ENCODE peak calls at places on chromosomes 4 and X, in five cellular contexts. Z, N, J, B and X are unnamed samples.

GRCh38 chr4:128388352-128388630 is 100.7 kb upstream of the PGRMC2 start:
- DNase-seq in B (no peak), Z (peak), J (peak), N (no peak), X (no peak)

GRCh38 chrX:65994519-65995501 is 45.1 kb downstream of the VSIG4 start:
- DNase-seq in Z (no peak), B (no peak), J (no peak), N (no peak), X (no peak)

GRCh38 chr4:144531841-144532240 is 114.1 kb upstream of the HHIP start:
- DNase-seq in Z (no peak), J (no peak), B (no peak), N (no peak), X (no peak)

GRCh38 chrX:109974906-109975655 is 27.8 kb upstream of the TMEM164 start:
- DNase-seq in Z (no peak), N (no peak), J (peak), B (no peak), X (no peak)

GRCh38 chrX:66602381-66602938 is 36.4 kb downstream of the EDA2R start:
- DNase-seq in Z (no peak), N (no peak), B (no peak), J (no peak), X (no peak)

GRCh38 chrX:106247162-106247561 is 79.1 kb downstream of the PWWP3B start:
- DNase-seq in Z (no peak), N (no peak), B (no peak), J (peak), X (no peak)

GRCh38 chrX:104284407-104285000 is 29.8 kb upstream of the ESX1 start:
- DNase-seq in Z (no peak), N (no peak), B (no peak), J (no peak), X (no peak)

GRCh38 chrX:123432362-123433150 is 248.5 kb downstream of the GRIA3 start:
- DNase-seq in Z (no peak), N (no peak), J (no peak), B (no peak), X (no peak)

GRCh38 chr4:23915459-23916132 is 25.7 kb upstream of the PPARGC1A start:
- DNase-seq in B (no peak), N (no peak), Z (no peak), J (no peak), X (no peak)

GRCh38 chr4:26812049-26812729 is 48.5 kb upstream of the STIM2 start:
- DNase-seq in N (no peak), J (no peak), Z (no peak), B (no peak), X (no peak)

GRCh38 chr4:186204611-186205144 is 13.3 kb downstream of the CYP4V2 start:
- DNase-seq in B (no peak), Z (no peak), N (no peak), J (no peak), X (no peak)

GRCh38 chrX:8783100-8784098 is 17.8 kb downstream of the FAM9A start:
- DNase-seq in N (peak), J (no peak), Z (peak), B (no peak), X (peak)

GRCh38 chr4:173259310-173259709 is 74.8 kb downstream of the HMGB2 start:
- DNase-seq in N (no peak), Z (no peak), J (no peak), B (no peak), X (no peak)

GRCh38 chrX:9144643-9145290 is 110.8 kb upstream of the FAM9B start:
- DNase-seq in N (no peak), B (no peak), Z (peak), J (peak), X (no peak)

GRCh38 chrX:357693-358471 is 28.8 kb downstream of the PPP2R3B start:
- DNase-seq in B (no peak), N (no peak), J (peak), Z (no peak), X (no peak)

GRCh38 chr4:54390670-54391069 is 161.6 kb downstream of the PDGFRA start:
- DNase-seq in N (no peak), Z (no peak), J (no peak), B (no peak), X (no peak)

GRCh38 chr4:18057821-18058533 is 36.4 kb upstream of the LCORL start:
- DNase-seq in J (no peak), B (no peak), N (no peak), Z (no peak), X (no peak)

GRCh38 chr4:140858897-140859296 is 102.7 kb upstream of the TBC1D9 start:
- DNase-seq in N (no peak), Z (no peak), J (peak), B (no peak), X (no peak)

GRCh38 chr4:41014158-41014557 is 200.2 kb downstream of the APBB2 start:
- DNase-seq in N (no peak), J (no peak), B (no peak), Z (no peak), X (no peak)

GRCh38 chr4:105808459-105809041 is 86.7 kb upstream of the NPNT start:
- DNase-seq in J (peak), B (no peak), Z (peak), N (no peak), X (no peak)

GRCh38 chrX:100721328-100721727 is 10.6 kb downstream of the SYTL4 start:
- DNase-seq in J (no peak), N (no peak), B (no peak), Z (no peak), X (no peak)

GRCh38 chr4:173934201-173934600 is 349.3 kb downstream of the FBXO8 start:
- DNase-seq in B (no peak), J (peak), N (no peak), Z (no peak), X (no peak)

GRCh38 chr4:81211956-81212355 is 3.1 kb downstream of the PRKG2 start:
- DNase-seq in N (no peak), J (no peak), Z (no peak), B (no peak), X (no peak)

GRCh38 chr4:31613946-31614623 is 893.9 kb downstream of the PCDH7 start:
- DNase-seq in J (peak), Z (no peak), B (peak), N (no peak), X (peak)

GRCh38 chr4:170374770-170375169 is 285.0 kb upstream of the AADAT start:
- DNase-seq in B (no peak), Z (peak), J (peak), N (peak), X (peak)

GRCh38 chr4:138835833-138836521 is 179.6 kb upstream of the NOCT start:
- DNase-seq in B (no peak), N (no peak), J (no peak), Z (peak), X (no peak)

GRCh38 chr4:84150177-84150576 is 348.9 kb downstream of the NKX6-1 start:
- DNase-seq in J (no peak), N (no peak), Z (no peak), B (no peak), X (no peak)

GRCh38 chr4:148004228-148004813 is 272.4 kb downstream of the ARHGAP10 start:
- DNase-seq in Z (no peak), N (no peak), B (no peak), J (no peak), X (no peak)

GRCh38 chrX:29187264-29187663 is 600.0 kb downstream of the IL1RAPL1 start:
- DNase-seq in B (no peak), Z (no peak), J (no peak), N (no peak), X (no peak)

GRCh38 chr4:89836897-89837384 is at the start of gene SNCA:
- DNase-seq in J (peak), Z (peak), N (peak), B (no peak), X (peak)
- H2BK12ac ChIP-seq in J (peak), Z (no peak), N (no peak), B (no peak), X (no peak)

GRCh38 chr4:187480146-187481145 is 515.1 kb upstream of the ZFP42 start:
- DNase-seq in N (no peak), B (no peak), J (peak), Z (no peak), X (no peak)
- H2BK5ac ChIP-seq in N (no peak), B (no peak), J (no peak), Z (no peak), X (no peak)

DNA sequence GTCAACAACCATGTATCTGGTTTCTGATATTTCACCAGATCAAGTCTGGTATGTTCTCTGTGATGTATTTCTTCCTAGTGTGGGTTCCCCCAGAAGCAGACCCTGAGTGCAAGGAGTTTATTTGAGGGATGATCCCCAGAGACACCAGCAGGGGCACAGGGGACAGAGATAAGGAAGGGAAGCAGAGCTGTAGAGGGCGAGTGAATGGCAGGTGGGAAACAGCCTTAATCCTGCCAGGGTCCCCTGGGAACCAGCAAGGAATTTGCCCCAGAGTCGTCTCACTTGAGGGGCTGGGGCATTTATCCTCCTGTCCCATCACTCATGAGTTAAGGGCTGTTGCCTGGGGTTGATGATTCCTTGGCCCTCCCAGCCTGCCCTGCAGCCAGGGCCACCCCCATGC is 206.4 kb upstream of the BCOR start:
- DNase-seq in J (no peak), N (no peak), Z (no peak), B (no peak), X (no peak)
- H2BK12ac ChIP-seq in J (no peak), N (no peak), Z (no peak), B (no peak), X (no peak)

DNA sequence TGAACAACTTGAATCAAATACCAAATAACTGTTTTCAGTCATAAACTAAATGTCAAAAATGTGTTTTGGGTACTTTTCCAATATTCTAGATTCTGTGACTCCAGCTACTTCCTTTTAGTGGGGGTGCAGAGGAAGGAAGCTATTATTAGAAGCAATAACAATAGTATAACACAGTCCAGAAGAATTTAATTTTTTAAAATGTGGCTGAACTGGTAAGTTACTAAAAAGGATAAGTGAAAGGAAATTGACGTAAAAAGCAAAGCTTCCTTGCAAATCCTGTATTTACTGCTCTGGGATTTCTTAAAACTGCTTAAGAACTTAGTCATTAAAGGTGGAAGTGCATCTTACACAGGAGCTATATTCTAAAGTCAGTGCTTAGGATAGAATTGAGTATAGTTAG is 53.2 kb downstream of the MOSPD2 start:
- DNase-seq in N (no peak), Z (no peak), J (no peak), B (no peak), X (no peak)
- H2BK5ac ChIP-seq in N (no peak), Z (no peak), J (no peak), B (no peak), X (no peak)

DNA sequence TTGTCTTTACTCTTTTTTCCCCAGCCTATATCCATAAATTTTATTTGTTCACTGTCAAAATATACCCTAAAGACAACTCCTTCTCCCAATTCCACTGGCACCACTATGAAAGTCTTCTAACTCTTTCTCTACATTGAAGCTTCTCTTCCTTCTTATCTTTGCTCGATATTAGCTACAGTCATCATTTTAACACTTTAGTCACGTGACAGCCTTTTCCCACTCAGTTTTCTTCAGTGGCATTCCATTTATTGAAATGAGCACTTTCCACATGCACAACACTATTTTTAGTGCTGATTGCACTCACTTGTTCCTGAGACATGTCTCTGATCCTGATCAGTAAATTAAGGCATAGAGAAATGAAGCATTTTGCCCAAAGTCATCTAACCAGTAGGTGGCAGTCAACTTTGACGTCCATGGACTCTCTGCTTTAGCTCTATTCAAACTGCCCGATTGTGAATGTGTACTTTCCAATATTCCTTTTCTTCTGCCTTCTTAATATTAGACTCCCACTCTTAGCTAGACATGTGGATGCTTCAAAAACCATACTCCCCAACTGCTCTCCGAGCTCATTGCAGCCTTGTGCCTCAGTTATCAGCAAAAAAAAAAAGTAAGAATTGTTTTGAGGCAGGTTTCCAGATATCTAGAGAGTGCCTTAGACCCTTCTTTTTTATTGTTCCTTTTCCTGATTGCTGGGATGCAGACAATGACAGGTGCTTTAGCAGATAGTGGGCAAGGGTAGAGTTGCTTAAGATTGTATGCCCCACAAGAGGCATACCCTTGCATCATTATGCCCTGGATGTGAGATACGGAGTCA is 394.4 kb upstream of the ADGRL3 start:
- DNase-seq in N (no peak), J (peak), Z (peak), B (peak), X (no peak)
- H2BK12ac ChIP-seq in N (no peak), J (no peak), Z (no peak), B (no peak), X (no peak)

GRCh38 chr4:118776166-118776954 is 59.6 kb downstream of the SEC24D start:
- DNase-seq in B (no peak), N (no peak), Z (peak), J (peak), X (no peak)
- H2BK5ac ChIP-seq in B (no peak), N (no peak), Z (no peak), J (no peak), X (no peak)

DNA sequence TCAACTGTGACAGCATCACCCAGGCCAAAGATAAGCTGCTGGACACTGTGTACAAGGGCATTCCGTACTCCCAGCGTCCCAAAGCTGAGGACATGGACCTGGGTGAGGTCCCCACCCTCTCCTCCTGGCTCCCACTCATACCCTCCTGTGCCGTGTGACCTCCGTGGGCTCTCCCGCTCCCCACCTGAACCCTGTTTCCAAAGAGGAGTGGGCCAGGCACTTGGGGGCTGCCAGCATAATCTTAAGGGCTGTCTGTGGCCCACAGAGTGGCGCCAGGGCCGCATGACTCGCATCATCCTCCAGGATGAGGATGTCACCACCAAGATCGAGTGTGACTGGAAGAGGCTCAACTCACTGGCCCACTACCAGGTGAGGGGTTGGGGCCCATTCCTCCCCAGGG is 10.0 kb downstream of the LAGE3 start:
- DNase-seq in N (no peak), Z (no peak), B (no peak), J (no peak), X (no peak)
- H2BK12ac ChIP-seq in N (no peak), Z (no peak), B (no peak), J (no peak), X (no peak)

GRCh38 chr4:1331591-1332353 is 15.2 kb upstream of the UVSSA start:
- DNase-seq in Z (no peak), B (no peak), N (no peak), J (no peak), X (no peak)
- H2BK5ac ChIP-seq in Z (no peak), B (no peak), N (no peak), J (no peak), X (no peak)

GRCh38 chr4:156312261-156312847 is 358.7 kb upstream of the CTSO start:
- DNase-seq in B (no peak), J (no peak), Z (no peak), N (no peak), X (no peak)
- H2BK12ac ChIP-seq in B (no peak), J (no peak), Z (no peak), N (no peak), X (no peak)